ENCODE peak calls at places on chromosome 20, in four cellular contexts. N is AG04449, C is neural progenitor cell, W is HCT116. F is an unnamed sample.

GRCh38 chr20:31746068-31746878 is 7.2 kb downstream of the TPX2 start:
- DNase-seq in N (no peak), C (no peak), W (no peak), F (no peak)

GRCh38 chr20:53524589-53525311 is 68.9 kb downstream of the ZNF217 start:
- DNase-seq in N (no peak), C (peak; percentile 9), W (no peak), F (no peak)

GRCh38 chr20:14568701-14569100 is 231.3 kb upstream of the FLRT3 start:
- DNase-seq in N (no peak), C (peak; percentile 59), W (no peak), F (no peak)

GRCh38 chr20:26135325-26136110 is 438.9 kb upstream of the ZNF337 start:
- DNase-seq in N (no peak), C (no peak), W (no peak), F (no peak)

GRCh38 chr20:25197173-25197869 is 1.8 kb downstream of the ENTPD6 start:
- DNase-seq in N (no peak), C (no peak), W (no peak), F (no peak)

GRCh38 chr20:55160996-55161395 is 685.6 kb downstream of the DOK5 start:
- DNase-seq in N (no peak), C (no peak), W (no peak), F (no peak)

GRCh38 chr20:20782221-20782620 is 69.8 kb upstream of the RALGAPA2 start:
- DNase-seq in N (no peak), C (no peak), W (no peak), F (no peak)

GRCh38 chr20:46368902-46369268 is 37.5 kb downstream of the ELMO2 start:
- DNase-seq in N (no peak), C (no peak), W (no peak), F (no peak)

GRCh38 chr20:17825251-17825691 is 125.5 kb downstream of the BANF2 start:
- DNase-seq in N (no peak), C (no peak), W (no peak), F (no peak)

GRCh38 chr20:22577515-22578220 is 6.7 kb downstream of the FOXA2 start:
- DNase-seq in N (no peak), C (peak; percentile 75), W (no peak), F (no peak)

GRCh38 chr20:11810316-11811130 is 107.2 kb upstream of the BTBD3 start:
- DNase-seq in N (peak; percentile 49), C (peak; percentile 60), W (no peak), F (no peak)

GRCh38 chr20:53087034-53087777 is 115.0 kb downstream of the TSHZ2 start:
- DNase-seq in N (no peak), C (no peak), W (no peak), F (no peak)

GRCh38 chr20:18263723-18264122 is 24.6 kb upstream of the ZNF133 start:
- DNase-seq in N (no peak), C (no peak), W (no peak), F (no peak)

GRCh38 chr20:23995905-23996666 is 7.5 kb upstream of the GGTLC1 start:
- DNase-seq in N (no peak), C (peak; percentile 56), W (peak; percentile 7), F (no peak)

GRCh38 chr20:13819885-13820645 is 35.2 kb downstream of the NDUFAF5 start:
- DNase-seq in N (no peak), C (peak; percentile 59), W (peak; percentile 42), F (no peak)

GRCh38 chr20:48945840-48946514 is 24.5 kb downstream of the ARFGEF2 start:
- DNase-seq in N (no peak), C (no peak), W (peak; percentile 81), F (no peak)

GRCh38 chr20:63081351-63081750 is 74.6 kb upstream of the BHLHE23 start:
- DNase-seq in N (no peak), C (no peak), W (no peak), F (no peak)

GRCh38 chr20:48735112-48735511 is 92.7 kb downstream of the PREX1 start:
- DNase-seq in N (no peak), C (no peak), W (no peak), F (no peak)

GRCh38 chr20:2520617-2521016 is 11.9 kb upstream of the ZNF343 start:
- DNase-seq in N (no peak), C (no peak), W (no peak), F (no peak)

GRCh38 chr20:32965581-32966373 is 38.5 kb downstream of the SUN5 start:
- DNase-seq in N (no peak), C (no peak), W (no peak), F (peak; percentile 63)

GRCh38 chr20:14580426-14581074 is 243.1 kb upstream of the FLRT3 start:
- DNase-seq in N (no peak), C (no peak), W (no peak), F (no peak)

GRCh38 chr20:44973053-44973452 is 6.7 kb downstream of the STK4 start:
- DNase-seq in N (no peak), C (no peak), W (no peak), F (no peak)

GRCh38 chr20:47464380-47465101 is 37.1 kb upstream of the NCOA3 start:
- DNase-seq in N (peak; percentile 94), C (no peak), W (peak; percentile 36), F (no peak)

GRCh38 chr20:36830791-36831691 is 44.9 kb upstream of the TLDC2 start:
- DNase-seq in N (no peak), C (no peak), W (no peak), F (no peak)

GRCh38 chr20:18397090-18397489 is 69.7 kb downstream of the DZANK1 start:
- DNase-seq in N (no peak), C (no peak), W (no peak), F (no peak)

GRCh38 chr20:52484438-52484837 is 292.9 kb upstream of the ZFP64 start:
- DNase-seq in N (peak; percentile 50), C (no peak), W (no peak), F (no peak)

GRCh38 chr20:51734876-51735499 is 33.2 kb downstream of the ATP9A start:
- DNase-seq in N (no peak), C (no peak), W (no peak), F (no peak)

GRCh38 chr20:50339196-50339901 is 148.7 kb downstream of the CEBPB start:
- DNase-seq in N (peak; percentile 34), C (peak; percentile 29), W (no peak), F (no peak)
- TF ChIP-seq CTCF in N (no peak), C (no peak), W (no peak), F (no peak)

GRCh38 chr20:8049321-8049720 is 29.8 kb upstream of the TMX4 start:
- DNase-seq in N (no peak), C (no peak), W (no peak), F (no peak)

GRCh38 chr20:8045946-8046345 is 26.4 kb upstream of the TMX4 start:
- DNase-seq in N (no peak), C (no peak), W (no peak), F (no peak)

GRCh38 chr20:8050117-8050837 is 30.7 kb upstream of the TMX4 start:
- DNase-seq in N (no peak), C (no peak), W (no peak), F (no peak)
- TF ChIP-seq CTCF in N (no peak), C (no peak), W (no peak), F (no peak)

GRCh38 chr20:309306-309840 is 12.0 kb downstream of the ZCCHC3 start:
- DNase-seq in N (no peak), C (no peak), W (no peak), F (no peak)
- TF ChIP-seq CTCF in N (no peak), C (no peak), W (no peak), F (no peak)

GRCh38 chr20:58871533-58872102 is 19.1 kb downstream of the GNAS start:
- DNase-seq in N (no peak), C (no peak), W (no peak), F (peak; percentile 58)

GRCh38 chr20:58867211-58867610 is 14.7 kb downstream of the GNAS start:
- DNase-seq in N (no peak), C (no peak), W (no peak), F (no peak)

GRCh38 chr20:58870293-58871014 is 17.9 kb downstream of the GNAS start:
- DNase-seq in N (no peak), C (peak; percentile 82), W (no peak), F (peak; percentile 77)

GRCh38 chr20:58869662-58870227 is 17.2 kb downstream of the GNAS start:
- DNase-seq in N (no peak), C (no peak), W (no peak), F (peak; percentile 52)

DNA sequence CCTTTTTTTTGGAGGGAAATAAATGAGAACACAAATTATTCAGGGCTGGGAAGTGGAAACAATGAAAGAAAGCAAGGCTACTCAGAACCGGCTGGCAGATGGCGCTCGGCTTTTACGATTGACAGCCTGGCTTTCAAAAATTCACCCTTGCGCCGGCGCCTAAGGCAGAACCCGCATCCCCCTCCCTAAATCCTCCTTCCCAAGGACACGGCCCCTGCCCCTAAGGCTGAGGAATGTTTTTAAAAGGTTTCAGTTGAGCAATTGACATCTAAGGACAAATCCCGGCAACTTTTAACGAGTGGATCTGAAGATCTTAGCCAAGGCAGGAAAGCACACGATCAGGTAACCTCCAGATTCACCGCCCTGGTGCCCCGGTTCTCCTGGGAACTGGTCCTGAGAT is 16.3 kb downstream of the GNAS start:
- DNase-seq in N (no peak), C (peak; percentile 77), W (no peak), F (no peak)
- TF ChIP-seq CTCF in N (peak; percentile 48), C (peak; percentile 64), W (no peak), F (peak; percentile 66)

DNA sequence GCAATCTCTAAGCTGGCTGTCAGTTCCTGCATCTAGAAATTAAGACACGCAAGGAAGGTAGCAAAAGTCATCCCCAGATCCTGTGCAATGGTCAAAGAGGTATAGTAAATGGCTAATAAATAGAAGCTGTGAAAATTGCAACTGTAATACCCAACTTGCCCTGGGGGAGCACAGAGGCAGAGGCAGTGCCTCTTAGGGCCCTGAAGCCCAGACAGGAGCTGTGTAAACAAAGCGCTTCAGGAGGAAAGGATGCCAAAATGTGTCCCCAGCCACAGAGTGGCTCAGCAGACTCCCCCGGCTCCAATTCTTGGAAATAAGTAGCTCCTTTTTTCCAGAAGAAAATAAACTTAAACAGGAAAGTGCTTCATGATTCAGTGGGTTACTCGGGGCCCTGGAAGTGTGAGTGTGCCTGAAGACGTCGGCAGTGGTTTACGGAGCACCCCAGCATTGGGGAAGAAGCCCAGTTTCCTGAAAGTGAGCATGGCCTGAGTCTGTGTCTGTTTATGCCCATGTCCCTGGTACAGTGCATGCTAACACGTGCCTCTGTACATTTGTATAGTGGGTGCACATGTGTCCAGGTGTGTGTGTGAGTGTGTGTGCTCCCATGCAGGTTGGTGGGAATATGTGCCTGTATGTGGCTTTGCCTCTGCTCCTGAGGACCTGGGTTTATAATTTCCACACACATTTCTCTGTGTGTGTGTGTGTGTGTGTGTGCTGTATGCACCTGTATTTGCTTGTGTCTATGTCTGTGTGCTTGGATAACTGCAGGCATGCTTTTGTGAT is 246.7 kb downstream of the MAFB start:
- DNase-seq in N (no peak), C (peak; percentile 48), W (no peak), F (no peak)
- TF ChIP-seq CTCF in N (peak; percentile 10), C (peak; percentile 38), W (no peak), F (peak; percentile 51)

DNA sequence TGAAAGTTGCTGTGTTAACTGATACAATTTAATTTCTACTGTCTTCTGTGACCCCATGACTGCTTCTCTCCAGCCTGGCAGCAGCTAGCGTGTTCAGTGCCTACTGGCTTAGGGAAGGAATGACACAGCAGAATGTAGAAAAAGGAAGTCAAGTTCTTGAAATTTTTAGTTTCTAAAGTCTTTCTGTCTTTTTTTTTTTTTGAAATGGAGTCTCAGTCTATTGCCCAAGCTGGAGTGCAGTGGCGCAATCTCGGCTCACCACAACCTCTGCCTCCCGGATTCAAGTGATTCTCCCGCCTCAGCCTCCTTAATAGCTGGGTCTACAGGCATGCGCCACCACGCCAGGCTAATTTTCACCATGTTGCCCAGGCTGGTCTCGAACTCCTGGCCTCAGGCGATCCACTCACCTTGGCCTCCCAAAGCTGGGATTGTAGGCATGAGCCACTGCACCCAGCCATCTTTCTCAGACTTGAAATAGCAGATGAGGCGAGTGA is 39.3 kb downstream of the PCNA start:
- DNase-seq in N (no peak), C (no peak), W (no peak), F (no peak)
- TF ChIP-seq CTCF in N (no peak), C (no peak), W (no peak), F (no peak)

F was measured in type B pancreatic cell.